ENCODE peak calls at places on chromosomes 4 and X, in nine cellular contexts. Z, A, T, C, Y, M, U, H and W are unnamed samples.

GRCh38 chr4:609400-610050 is 15.8 kb upstream of the PDE6B start:
- DNase-seq in C (no peak), Y (no peak), A (no peak), M (no peak), Z (no peak), T (no peak), H (no peak), U (no peak), W (peak; percentile 38)

GRCh38 chr4:75598390-75598789 is 31.9 kb downstream of the CDKL2 start:
- DNase-seq in U (peak; percentile 25), Y (peak; percentile 16), H (no peak), C (peak; percentile 61), M (no peak), Z (no peak), T (no peak), A (no peak), W (no peak)

GRCh38 chrX:84078991-84079390 is 109.0 kb downstream of the RPS6KA6 start:
- DNase-seq in Z (no peak), T (no peak), M (no peak), Y (no peak), A (no peak), H (no peak), C (no peak), U (no peak), W (no peak)

GRCh38 chrX:112071132-112071531 is 11.4 kb downstream of the TRPC5 start:
- DNase-seq in A (no peak), H (no peak), M (no peak), Y (no peak), Z (no peak), C (no peak), U (no peak), T (no peak), W (no peak)

GRCh38 chrX:56729152-56729557 is at the start of gene NBDY:
- DNase-seq in C (peak; percentile 65), A (peak; percentile 28), M (peak; percentile 35), T (no peak), U (no peak), Z (no peak), Y (peak; percentile 18), H (peak; percentile 63), W (peak; percentile 75)

GRCh38 chr4:187480146-187481145 is 515.1 kb upstream of the ZFP42 start:
- DNase-seq in Y (peak; percentile 34), H (no peak), C (peak; percentile 32), T (no peak), U (peak; percentile 59), M (no peak), A (no peak), Z (no peak), W (no peak)

GRCh38 chr4:104615496-104615895 is 120.8 kb upstream of the CXXC4 start:
- DNase-seq in A (no peak), T (no peak), C (no peak), Y (no peak), Z (no peak), U (no peak), H (no peak), M (no peak), W (no peak)

GRCh38 chr4:24683116-24683515 is 98.8 kb upstream of the DHX15 start:
- DNase-seq in T (no peak), Y (no peak), M (no peak), C (no peak), U (no peak), H (no peak), Z (no peak), A (no peak), W (no peak)

GRCh38 chrX:87299563-87300160 is 217.9 kb upstream of the KLHL4 start:
- DNase-seq in H (peak; percentile 6), Z (peak; percentile 1), M (no peak), U (no peak), Y (no peak), T (no peak), C (peak; percentile 58), A (no peak), W (no peak)

GRCh38 chrX:78476701-78477100 is 149.3 kb upstream of the CYSLTR1 start:
- DNase-seq in H (no peak), Y (no peak), C (no peak), Z (no peak), T (no peak), M (no peak), U (no peak), A (no peak), W (no peak)

GRCh38 chr4:37885496-37885895 is 5.4 kb upstream of the TBC1D1 start:
- DNase-seq in A (no peak), H (no peak), T (no peak), C (no peak), Z (no peak), M (no peak), Y (peak; percentile 72), U (no peak), W (no peak)

GRCh38 chr4:101230806-101231426 is 116.4 kb downstream of the PPP3CA start:
- DNase-seq in T (no peak), M (no peak), U (no peak), H (no peak), A (no peak), Z (no peak), C (peak; percentile 38), Y (no peak), W (no peak)

GRCh38 chrX:77014655-77015377 is 432.4 kb upstream of the FGF16 start:
- DNase-seq in C (no peak), Z (peak; percentile 74), Y (no peak), M (no peak), A (no peak), U (no peak), T (peak; percentile 3), H (peak; percentile 92), W (peak; percentile 72)

GRCh38 chr4:76704133-76704881 is 193.6 kb downstream of the SOWAHB start:
- DNase-seq in C (peak; percentile 72), Y (no peak), T (no peak), A (no peak), H (no peak), M (no peak), U (no peak), Z (no peak), W (no peak)

GRCh38 chr4:25656031-25656430 is 380 bp downstream of the SLC34A2 start:
- DNase-seq in T (no peak), Z (no peak), U (no peak), M (no peak), Y (no peak), H (no peak), A (no peak), C (no peak), W (no peak)

GRCh38 chr4:8044244-8044643 is 104.6 kb upstream of the AFAP1 start:
- DNase-seq in T (no peak), H (no peak), Z (no peak), Y (no peak), U (no peak), A (no peak), C (no peak), M (no peak), W (no peak)

GRCh38 chrX:50071507-50071906 is 129.3 kb downstream of the AKAP4 start:
- DNase-seq in C (no peak), Z (no peak), U (no peak), H (no peak), M (no peak), A (no peak), Y (no peak), T (no peak), W (no peak)

GRCh38 chr4:78332974-78333373 is 218.6 kb upstream of the ANXA3 start:
- DNase-seq in T (no peak), M (no peak), Y (no peak), A (no peak), Z (no peak), U (no peak), H (no peak), C (peak; percentile 31), W (no peak)

GRCh38 chr4:143773998-143774898 is 73.8 kb upstream of the FREM3 start:
- DNase-seq in H (peak; percentile 30), Z (peak; percentile 31), M (no peak), T (no peak), A (peak; percentile 55), C (peak; percentile 78), U (no peak), Y (peak; percentile 3), W (peak; percentile 84)

GRCh38 chrX:79400618-79401017 is 33.5 kb upstream of the ITM2A start:
- DNase-seq in T (no peak), Y (no peak), Z (no peak), A (no peak), H (no peak), C (no peak), U (no peak), M (no peak), W (no peak)

GRCh38 chrX:48695524-48695875 is 1.0 kb upstream of the SUV39H1 start:
- DNase-seq in Z (no peak), C (no peak), U (no peak), T (no peak), H (no peak), A (no peak), M (no peak), Y (no peak), W (no peak)

GRCh38 chr4:142683997-142684396 is 162.1 kb downstream of the INPP4B start:
- DNase-seq in Z (no peak), M (no peak), A (no peak), C (peak; percentile 59), T (no peak), U (no peak), H (no peak), Y (no peak), W (no peak)

GRCh38 chrX:44785652-44786051 is 58.2 kb upstream of the DUSP21 start:
- DNase-seq in Z (no peak), M (no peak), U (peak; percentile 9), T (no peak), A (no peak), C (peak; percentile 17), Y (no peak), H (no peak), W (no peak)

GRCh38 chr4:125833-126232 is 1.5 kb downstream of the ZNF718 start:
- DNase-seq in Y (no peak), Z (no peak), C (peak; percentile 0), T (no peak), H (peak; percentile 28), A (peak; percentile 17), U (no peak), M (no peak), W (no peak)

GRCh38 chrX:71997320-71997719 is 86.7 kb downstream of the NHSL2 start:
- DNase-seq in A (no peak), T (no peak), M (no peak), C (no peak), Z (no peak), H (no peak), Y (no peak), U (no peak), W (peak; percentile 52)

GRCh38 chr4:155703486-155704227 is 37.0 kb downstream of the GUCY1A1 start:
- DNase-seq in Z (no peak), A (no peak), M (no peak), U (no peak), H (no peak), C (no peak), Y (no peak), T (no peak), W (no peak)

GRCh38 chrX:54529166-54529558 is 857 bp upstream of the GNL3L start:
- DNase-seq in H (peak; percentile 5), T (no peak), A (no peak), Z (no peak), U (no peak), C (no peak), Y (no peak), M (no peak), W (no peak)

GRCh38 chr4:150501019-150501727 is 80.8 kb upstream of the MAB21L2 start:
- DNase-seq in A (no peak), M (no peak), Y (peak; percentile 19), Z (no peak), T (no peak), C (peak; percentile 78), U (peak; percentile 37), H (no peak), W (no peak)

GRCh38 chr4:8916914-8917305 is 45.3 kb upstream of the HMX1 start:
- DNase-seq in H (no peak), C (no peak), Y (peak; percentile 1), U (no peak), A (no peak), M (no peak), Z (no peak), T (no peak), W (no peak)

GRCh38 chr4:55545133-55545532 is 1.6 kb downstream of the CLOCK start:
- DNase-seq in C (peak; percentile 37), M (no peak), U (no peak), Z (no peak), H (peak; percentile 9), A (no peak), T (no peak), Y (no peak), W (no peak)

GRCh38 chr4:141077611-141078225 is 55.6 kb downstream of the RNF150 start:
- DNase-seq in Z (no peak), Y (no peak), A (no peak), M (peak; percentile 41), H (no peak), T (no peak), U (no peak), C (peak; percentile 41), W (no peak)